ENCODE peak calls at places on chromosomes 2 and 18, in four cellular contexts. W, V, L and F are unnamed samples.

GRCh38 chr2:17303054-17303453 is 215.2 kb downstream of the RAD51AP2 start:
- DNase-seq in V (no peak), W (no peak), L (no peak), F (peak)

GRCh38 chr2:78020500-78020899 is 498.3 kb upstream of the LRRTM4 start:
- DNase-seq in V (no peak), W (no peak), L (no peak), F (no peak)

GRCh38 chr2:170076189-170076588 is 101.8 kb upstream of the MYO3B start:
- DNase-seq in W (no peak), V (no peak), L (no peak), F (no peak)

GRCh38 chr2:8259106-8259840 is 422.6 kb upstream of the ID2 start:
- DNase-seq in L (no peak), V (no peak), W (no peak), F (no peak)

GRCh38 chr2:60553992-60554648 is 666 bp upstream of the BCL11A start:
- DNase-seq in L (no peak), V (no peak), W (peak), F (no peak)

GRCh38 chr2:226869371-226869770 is 33.5 kb downstream of the RHBDD1 start:
- DNase-seq in V (no peak), L (no peak), W (no peak), F (no peak)

GRCh38 chr2:48715956-48716355 is 39.6 kb downstream of the LHCGR start:
- DNase-seq in L (no peak), W (no peak), V (no peak), F (no peak)

GRCh38 chr2:62801814-62802524 is 96.5 kb downstream of the EHBP1 start:
- DNase-seq in W (no peak), V (no peak), L (no peak), F (no peak)

GRCh38 chr2:73931531-73932500 is 5.1 kb downstream of the DGUOK start:
- DNase-seq in V (no peak), W (no peak), L (no peak), F (peak)

GRCh38 chr2:150388289-150388625 is 99.2 kb downstream of the RND3 start:
- DNase-seq in W (no peak), V (no peak), L (no peak), F (no peak)

GRCh38 chr18:61209802-61210201 is 123.4 kb upstream of the CDH20 start:
- DNase-seq in L (no peak), W (no peak), V (no peak), F (no peak)

GRCh38 chr2:86297382-86298147 is 39.9 kb downstream of the REEP1 start:
- DNase-seq in W (no peak), L (no peak), V (no peak), F (no peak)

GRCh38 chr2:28347596-28347995 is 45.1 kb upstream of the FOSL2 start:
- DNase-seq in V (no peak), L (no peak), W (no peak), F (no peak)

GRCh38 chr2:3447789-3448317 is 68.4 kb downstream of the TRAPPC12 start:
- DNase-seq in L (no peak), W (no peak), V (no peak), F (no peak)

GRCh38 chr2:148048475-148049221 is 27.8 kb downstream of the MBD5 start:
- DNase-seq in W (no peak), V (no peak), L (no peak), F (peak)

GRCh38 chr2:2572393-2573204 is 241.5 kb upstream of the MYT1L start:
- DNase-seq in L (no peak), W (no peak), V (no peak), F (no peak)

GRCh38 chr2:113228351-113228750 is 50.4 kb downstream of the PAX8 start:
- DNase-seq in V (no peak), W (no peak), L (no peak), F (no peak)

GRCh38 chr2:234771985-234772774 is 179.6 kb upstream of the SH3BP4 start:
- DNase-seq in L (no peak), W (peak), V (no peak), F (peak)

GRCh38 chr2:101003278-101003775 is 1.2 kb downstream of the RPL31 start:
- DNase-seq in L (no peak), W (no peak), V (no peak), F (no peak)

GRCh38 chr2:52955079-52955478 is 812.5 kb upstream of the CHAC2 start:
- DNase-seq in L (no peak), V (no peak), W (no peak), F (no peak)